ENCODE peak calls at places on chromosomes 3 and 15, in five cellular contexts. J is AG09309, P is GM04503, U is right cardiac atrium, F is amniotic stem cell. O is an unnamed sample.

GRCh38 chr15:100171411-100171810 is 170.4 kb downstream of the ADAMTS17 start:
- DNase-seq in U (no peak), F (no peak), J (no peak), P (no peak), O (no peak)

GRCh38 chr3:54071596-54071995 is 50.8 kb upstream of the CACNA2D3 start:
- DNase-seq in P (no peak), U (no peak), J (no peak), F (no peak), O (no peak)

GRCh38 chr3:184334470-184335158 is 2.8 kb upstream of the FAM131A start:
- DNase-seq in U (peak; percentile 55), P (no peak), J (no peak), F (no peak), O (no peak)

GRCh38 chr3:171183042-171183441 is 156.5 kb upstream of the SLC2A2 start:
- DNase-seq in J (no peak), P (no peak), U (no peak), F (no peak), O (no peak)

GRCh38 chr3:146250449-146251382 is at the start of gene PLSCR4:
- DNase-seq in U (peak; percentile 95), J (no peak), P (no peak), F (no peak), O (peak; percentile 10)

GRCh38 chr3:65030847-65031463 is 343.2 kb upstream of the ADAMTS9 start:
- DNase-seq in J (no peak), P (no peak), U (no peak), F (no peak), O (no peak)

GRCh38 chr3:12229144-12229871 is 59.6 kb upstream of the PPARG start:
- DNase-seq in P (no peak), U (no peak), F (no peak), J (no peak), O (no peak)

GRCh38 chr3:185306847-185307246 is 53.0 kb upstream of the EHHADH start:
- DNase-seq in J (no peak), P (no peak), U (no peak), F (no peak), O (no peak)

GRCh38 chr3:9247361-9248231 is 1.9 kb downstream of the SRGAP3 start:
- DNase-seq in J (no peak), U (no peak), F (no peak), P (no peak), O (no peak)